ENCODE peak calls at places on chromosomes 13 and 19, in four cellular contexts. One of them, this sample, is unnamed.

GRCh38 chr13:85314686-85315085 is 484.5 kb downstream of the SLITRK6 start:
- DNase-seq in immature natural killer cell: no peak
- DNase-seq in heart right ventricle: no peak
- DNase-seq in NCI-H460: no peak
- DNase-seq in this sample: no peak

GRCh38 chr13:38042771-38043170 is 173.2 kb upstream of the TRPC4 start:
- DNase-seq in immature natural killer cell: no peak
- DNase-seq in NCI-H460: no peak
- DNase-seq in heart right ventricle: no peak
- DNase-seq in this sample: no peak

GRCh38 chr13:49567501-49567900 is 17.9 kb downstream of the RCBTB1 start:
- DNase-seq in heart right ventricle: no peak
- DNase-seq in immature natural killer cell: no peak
- DNase-seq in NCI-H460: no peak
- DNase-seq in this sample: no peak

GRCh38 chr19:41616785-41617621 is 9.9 kb downstream of the CEACAM4 start:
- DNase-seq in NCI-H460: peak; percentile 7
- DNase-seq in immature natural killer cell: no peak
- DNase-seq in heart right ventricle: no peak
- DNase-seq in this sample: no peak

GRCh38 chr13:51292000-51292550 is 47.4 kb upstream of the SERPINE3 start:
- DNase-seq in NCI-H460: no peak
- DNase-seq in heart right ventricle: no peak
- DNase-seq in immature natural killer cell: no peak
- DNase-seq in this sample: no peak

GRCh38 chr13:62038214-62038613 is 622.6 kb upstream of the PCDH20 start:
- DNase-seq in NCI-H460: no peak
- DNase-seq in heart right ventricle: no peak
- DNase-seq in immature natural killer cell: no peak
- DNase-seq in this sample: no peak

GRCh38 chr19:558770-559439 is 13.5 kb upstream of the BSG start:
- DNase-seq in NCI-H460: no peak
- DNase-seq in immature natural killer cell: no peak
- DNase-seq in heart right ventricle: peak; percentile 79
- DNase-seq in this sample: no peak

GRCh38 chr19:2618611-2619010 is 83.9 kb downstream of the GNG7 start:
- DNase-seq in NCI-H460: no peak
- DNase-seq in immature natural killer cell: peak; percentile 46
- DNase-seq in heart right ventricle: peak; percentile 49
- DNase-seq in this sample: peak; percentile 67

GRCh38 chr13:106246237-106246636 is 289.2 kb downstream of the EFNB2 start:
- DNase-seq in heart right ventricle: no peak
- DNase-seq in NCI-H460: no peak
- DNase-seq in immature natural killer cell: no peak
- DNase-seq in this sample: no peak

GRCh38 chr13:88857256-88857655 is 1186.1 kb downstream of the SLITRK5 start:
- DNase-seq in NCI-H460: no peak
- DNase-seq in heart right ventricle: no peak
- DNase-seq in immature natural killer cell: no peak
- DNase-seq in this sample: no peak

GRCh38 chr13:94435604-94436226 is 43.8 kb downstream of the DCT start:
- DNase-seq in immature natural killer cell: peak; percentile 24
- DNase-seq in NCI-H460: peak; percentile 37
- DNase-seq in heart right ventricle: no peak
- DNase-seq in this sample: no peak

GRCh38 chr19:2603320-2603719 is 99.2 kb downstream of the GNG7 start:
- DNase-seq in heart right ventricle: peak; percentile 70
- DNase-seq in immature natural killer cell: no peak
- DNase-seq in NCI-H460: no peak
- DNase-seq in this sample: no peak

GRCh38 chr19:33236696-33237390 is 11.2 kb upstream of the SLC7A10 start:
- DNase-seq in immature natural killer cell: no peak
- DNase-seq in NCI-H460: no peak
- DNase-seq in heart right ventricle: no peak
- DNase-seq in this sample: no peak

GRCh38 chr13:78372581-78372980 is 230.8 kb downstream of the POU4F1 start:
- DNase-seq in immature natural killer cell: no peak
- DNase-seq in NCI-H460: no peak
- DNase-seq in heart right ventricle: no peak
- DNase-seq in this sample: no peak

GRCh38 chr13:113422790-113423189 is 30.5 kb downstream of the ADPRHL1 start:
- DNase-seq in heart right ventricle: no peak
- DNase-seq in immature natural killer cell: no peak
- DNase-seq in NCI-H460: no peak
- DNase-seq in this sample: no peak

GRCh38 chr19:3366104-3366760 is at the start of gene NFIC:
- DNase-seq in immature natural killer cell: peak; percentile 19
- DNase-seq in heart right ventricle: peak; percentile 84
- DNase-seq in NCI-H460: peak; percentile 54
- DNase-seq in this sample: peak; percentile 34

GRCh38 chr19:6687117-6687516 is 17.2 kb upstream of the TNFSF14 start:
- DNase-seq in immature natural killer cell: no peak
- DNase-seq in NCI-H460: no peak
- DNase-seq in heart right ventricle: no peak
- DNase-seq in this sample: no peak

GRCh38 chr19:38879400-38879751 is 1.3 kb upstream of the RINL start:
- DNase-seq in heart right ventricle: no peak
- DNase-seq in NCI-H460: no peak
- DNase-seq in immature natural killer cell: no peak
- DNase-seq in this sample: no peak

GRCh38 chr19:48798937-48799336 is 11.9 kb downstream of the BCAT2 start:
- DNase-seq in immature natural killer cell: no peak
- DNase-seq in NCI-H460: no peak
- DNase-seq in heart right ventricle: no peak
- DNase-seq in this sample: no peak

GRCh38 chr13:20405691-20406090 is 120.0 kb downstream of the CRYL1 start:
- DNase-seq in immature natural killer cell: no peak
- DNase-seq in heart right ventricle: no peak
- DNase-seq in NCI-H460: no peak
- DNase-seq in this sample: no peak